ENCODE peak calls at places on chromosomes 3 and 15, in ten cellular contexts. P is right lobe of liver, R is body of pancreas, Z is vagina, B is A549, T is endothelial cell, W is lung, U is tibial nerve, S is suprapubic skin, D is cardiac fibroblast. Q is an unnamed sample.

GRCh38 chr15:68275165-68275746 is 2.3 kb upstream of the FEM1B start:
- DNase-seq in B (peak; percentile 68), U (no peak), T (no peak), Z (no peak), W (peak; percentile 75), R (no peak), S (no peak), D (no peak), P (peak; percentile 35), Q (no peak)

GRCh38 chr3:123478314-123478713 is 29.4 kb upstream of the ADCY5 start:
- DNase-seq in Z (no peak), B (no peak), P (no peak), T (no peak), D (no peak), U (no peak), S (no peak), W (no peak), R (no peak), Q (no peak)

GRCh38 chr3:165339753-165340152 is 143.6 kb upstream of the SLITRK3 start:
- DNase-seq in Z (no peak), T (no peak), W (no peak), R (no peak), P (no peak), D (peak; percentile 5), S (no peak), U (no peak), B (peak; percentile 36), Q (no peak)

GRCh38 chr3:50674349-50675178 is at the start of gene DOCK3:
- DNase-seq in S (no peak), W (no peak), T (peak; percentile 61), Z (no peak), R (peak; percentile 54), D (peak; percentile 58), B (no peak), U (no peak), P (peak; percentile 69), Q (peak; percentile 83)

GRCh38 chr3:172622916-172623700 is 87.8 kb downstream of the NCEH1 start:
- DNase-seq in R (peak; percentile 26), B (peak; percentile 44), W (no peak), Z (no peak), U (no peak), T (peak; percentile 45), P (no peak), D (peak; percentile 70), S (no peak), Q (peak; percentile 70)

GRCh38 chr3:122893754-122894668 is 99.1 kb downstream of the SLC49A4 start:
- DNase-seq in D (peak; percentile 3), Z (no peak), P (no peak), W (no peak), B (no peak), S (no peak), T (no peak), R (no peak), U (no peak), Q (peak; percentile 28)

GRCh38 chr15:59255647-59256380 is 49.2 kb downstream of the LDHAL6B start:
- DNase-seq in U (no peak), Z (no peak), S (no peak), T (no peak), R (no peak), W (no peak), P (peak; percentile 65), D (no peak), B (peak; percentile 98), Q (no peak)

GRCh38 chr3:184249412-184250166 is at the start of gene EEF1AKMT4:
- DNase-seq in D (peak; percentile 99), W (peak; percentile 96), Z (peak; percentile 97), U (peak; percentile 89), P (peak; percentile 95), T (peak; percentile 92), R (peak; percentile 98), B (peak; percentile 98), S (peak; percentile 98), Q (peak; percentile 98)

GRCh38 chr15:41024880-41025279 is 71.6 kb downstream of the CHAC1 start:
- DNase-seq in R (no peak), P (no peak), D (no peak), S (no peak), U (no peak), B (no peak), Z (no peak), T (no peak), W (no peak), Q (no peak)

GRCh38 chr15:41020311-41020710 is 67.0 kb downstream of the CHAC1 start:
- DNase-seq in R (no peak), U (no peak), W (no peak), T (no peak), S (no peak), D (no peak), P (no peak), Z (no peak), B (no peak), Q (no peak)

GRCh38 chr15:41020829-41021228 is 67.6 kb downstream of the CHAC1 start:
- DNase-seq in Z (no peak), S (no peak), U (no peak), W (no peak), R (no peak), D (no peak), T (no peak), B (no peak), P (no peak), Q (no peak)

GRCh38 chr15:41024141-41024540 is 70.9 kb downstream of the CHAC1 start:
- DNase-seq in Z (no peak), T (no peak), R (no peak), S (no peak), B (no peak), U (no peak), W (no peak), P (no peak), D (peak; percentile 81), Q (peak; percentile 73)

DNA sequence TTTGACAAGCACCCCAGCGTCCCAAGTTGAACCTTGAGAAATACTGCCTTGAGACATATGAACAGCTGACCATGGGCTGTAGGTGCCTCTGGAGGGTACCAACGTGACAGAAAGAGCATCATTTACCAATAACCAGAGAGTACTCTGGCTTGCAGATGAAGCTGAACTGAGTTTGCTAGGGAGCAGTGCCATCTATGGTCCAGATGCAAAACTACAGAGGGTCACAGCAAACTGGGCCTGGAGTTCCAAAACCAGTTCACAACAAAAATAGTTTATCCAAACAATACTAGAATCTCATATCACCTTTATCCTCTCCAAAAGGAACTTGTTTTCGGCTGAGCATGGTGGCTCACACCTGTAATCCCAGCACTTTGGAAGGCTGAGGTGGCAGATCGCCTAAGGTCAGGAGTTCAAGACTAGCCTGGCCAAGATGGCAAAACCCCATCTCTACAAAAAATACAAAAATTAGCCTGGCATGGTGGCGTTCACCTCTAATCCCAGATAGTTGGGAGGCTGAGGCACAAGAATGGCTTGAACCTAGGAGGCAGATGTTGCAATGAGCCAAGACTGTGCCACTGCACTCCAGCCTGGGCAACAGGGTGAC is 69.3 kb downstream of the CHAC1 start:
- DNase-seq in S (no peak), D (peak; percentile 81), P (no peak), U (no peak), Z (no peak), T (peak; percentile 62), R (peak; percentile 24), W (peak; percentile 31), B (peak; percentile 51), Q (peak; percentile 83)
- TF ChIP-seq CTCF in S (peak; percentile 13), D (peak; percentile 81), P (peak; percentile 64), U (peak; percentile 63), Z (peak; percentile 16), T (peak; percentile 73), R (peak; percentile 66), W (peak; percentile 63), B (peak; percentile 57), Q (peak; percentile 79)

GRCh38 chr3:51815614-51816013 is 36.6 kb upstream of the IQCF6 start:
- DNase-seq in B (no peak), D (no peak), S (no peak), T (no peak), W (no peak), R (no peak), Z (no peak), U (no peak), P (no peak), Q (no peak)

GRCh38 chr3:51814034-51814433 is 35.0 kb upstream of the IQCF6 start:
- DNase-seq in T (no peak), W (no peak), B (no peak), U (no peak), R (no peak), P (no peak), S (no peak), D (no peak), Z (no peak), Q (no peak)

GRCh38 chr3:51817375-51817774 is 38.3 kb upstream of the IQCF6 start:
- DNase-seq in S (no peak), U (no peak), P (no peak), T (no peak), B (no peak), W (no peak), Z (no peak), D (no peak), R (no peak), Q (no peak)

GRCh38 chr3:51819151-51819550 is 40.1 kb upstream of the IQCF6 start:
- DNase-seq in R (no peak), T (no peak), W (no peak), B (no peak), D (no peak), S (no peak), P (no peak), U (no peak), Z (no peak), Q (no peak)

DNA sequence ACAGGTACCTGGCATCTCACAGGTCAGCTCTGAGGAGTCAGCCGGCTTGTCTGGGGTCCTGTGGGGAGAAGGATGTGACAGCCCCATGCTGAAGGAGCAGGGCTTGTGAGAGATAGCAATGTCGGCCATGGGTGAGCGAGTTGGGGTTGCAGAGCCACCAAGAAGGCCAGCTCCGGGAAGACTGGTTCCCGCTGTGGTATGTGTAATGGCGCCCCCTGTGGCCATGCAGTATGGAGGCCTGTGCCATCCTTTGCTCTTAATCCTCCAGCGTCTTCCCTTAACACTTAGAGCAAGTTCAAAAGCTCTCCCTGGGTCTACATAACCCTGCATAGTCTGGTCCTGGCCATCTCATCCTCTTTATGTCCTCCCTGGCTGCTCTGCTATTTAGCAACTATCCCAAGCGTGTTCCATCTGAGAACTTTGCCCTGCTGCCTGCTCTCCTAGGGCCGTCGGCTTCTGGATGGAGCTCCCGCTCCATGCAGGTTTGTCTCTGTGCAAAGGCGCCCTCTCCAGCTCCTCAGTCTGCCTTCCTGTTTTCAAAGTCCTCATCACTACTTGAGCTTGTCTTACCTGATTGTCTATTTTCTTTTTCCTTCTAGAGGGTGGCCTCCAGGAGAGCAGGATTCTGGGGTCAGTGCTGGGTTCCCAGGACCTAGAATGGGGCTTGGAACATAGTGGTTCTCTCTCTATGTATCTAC is 40.8 kb upstream of the IQCF6 start:
- DNase-seq in D (no peak), P (no peak), S (no peak), B (peak; percentile 26), U (no peak), Z (no peak), W (no peak), R (no peak), T (peak; percentile 43), Q (no peak)
- TF ChIP-seq CTCF in D (peak; percentile 20), P (no peak), S (no peak), B (no peak), U (no peak), Z (no peak), W (no peak), R (no peak), T (peak; percentile 58), Q (no peak)

DNA sequence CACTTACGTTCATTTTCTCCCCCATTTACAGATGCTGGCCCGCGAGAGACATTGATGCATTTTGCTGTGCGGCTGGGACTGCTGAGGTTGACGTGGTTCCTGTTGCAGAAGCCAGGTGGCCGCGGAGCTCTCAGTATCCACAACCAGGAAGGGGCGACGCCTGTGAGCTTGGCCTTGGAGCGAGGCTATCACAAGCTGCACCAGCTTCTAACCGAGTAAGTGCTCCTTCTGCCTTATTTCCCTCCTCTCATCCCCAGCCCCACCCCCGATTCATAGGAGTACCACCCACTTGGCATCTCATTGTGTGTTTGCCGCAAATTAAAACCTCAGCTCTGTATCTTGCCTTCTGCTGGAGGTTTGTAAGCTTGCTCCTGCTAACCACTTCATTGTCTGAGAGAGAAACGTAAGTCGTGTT is 163.3 kb downstream of the AKAP13 start:
- DNase-seq in P (peak; percentile 55), W (peak; percentile 84), Z (no peak), R (peak; percentile 78), S (peak; percentile 89), T (peak; percentile 6), B (no peak), U (peak; percentile 48), D (peak; percentile 60), Q (no peak)
- TF ChIP-seq CTCF in P (no peak), W (no peak), Z (no peak), R (peak; percentile 84), S (no peak), T (no peak), B (no peak), U (no peak), D (peak; percentile 10), Q (no peak)

GRCh38 chr3:194167873-194168272 is 31.9 kb downstream of the HES1 start:
- DNase-seq in B (no peak), T (no peak), P (no peak), R (no peak), D (no peak), W (no peak), U (no peak), Z (no peak), S (no peak), Q (no peak)
- TF ChIP-seq CTCF in B (no peak), T (no peak), P (no peak), R (no peak), D (no peak), W (no peak), U (no peak), Z (no peak), S (no peak), Q (no peak)

Q was measured in foreskin fibroblast.